ENCODE peak calls at places on chromosomes 1 and 21, in eight cellular contexts. One of them, this sample, is unnamed.

GRCh38 chr1:3819626-3820245 is 23.4 kb upstream of the LRRC47 start:
- DNase-seq in left cardiac atrium: no peak
- DNase-seq in caudate nucleus: no peak
- DNase-seq in effector CD4-positive, alpha-beta T cell: no peak
- DNase-seq in psoas muscle: no peak
- DNase-seq in stimulated activated CD4-positive, alpha-beta T cell treated with anti-CD3 and anti-CD28 coated beads, Interleukin-1b, Interleukin-23, amount 100 ng/mL, for 4 hours: no peak
- DNase-seq in stimulated activated CD8-positive, alpha-beta memory T cell treated with anti-CD3 and anti-CD28 coated beads, Interleukin-15, amount 100 ng/mL, for 4 hours: no peak
- DNase-seq in NCI-H1436 treated with DMSO at 0.1 percent for 48 hours: no peak
- DNase-seq in this sample: no peak

GRCh38 chr1:108814343-108815125 is 42.4 kb downstream of the AKNAD1 start:
- DNase-seq in left cardiac atrium: no peak
- DNase-seq in caudate nucleus: no peak
- DNase-seq in effector CD4-positive, alpha-beta T cell: no peak
- DNase-seq in psoas muscle: no peak
- DNase-seq in stimulated activated CD4-positive, alpha-beta T cell treated with anti-CD3 and anti-CD28 coated beads, Interleukin-1b, Interleukin-23, amount 100 ng/mL, for 4 hours: no peak
- DNase-seq in stimulated activated CD8-positive, alpha-beta memory T cell treated with anti-CD3 and anti-CD28 coated beads, Interleukin-15, amount 100 ng/mL, for 4 hours: no peak
- DNase-seq in NCI-H1436 treated with DMSO at 0.1 percent for 48 hours: no peak
- DNase-seq in this sample: no peak

GRCh38 chr21:37257526-37257966 is 9.6 kb downstream of the VPS26C start:
- DNase-seq in left cardiac atrium: peak
- DNase-seq in caudate nucleus: no peak
- DNase-seq in effector CD4-positive, alpha-beta T cell: no peak
- DNase-seq in psoas muscle: peak
- DNase-seq in stimulated activated CD4-positive, alpha-beta T cell treated with anti-CD3 and anti-CD28 coated beads, Interleukin-1b, Interleukin-23, amount 100 ng/mL, for 4 hours: no peak
- DNase-seq in stimulated activated CD8-positive, alpha-beta memory T cell treated with anti-CD3 and anti-CD28 coated beads, Interleukin-15, amount 100 ng/mL, for 4 hours: no peak
- DNase-seq in NCI-H1436 treated with DMSO at 0.1 percent for 48 hours: no peak
- DNase-seq in this sample: peak

GRCh38 chr1:147627435-147628110 is 42.8 kb downstream of the ACP6 start:
- DNase-seq in left cardiac atrium: peak
- DNase-seq in caudate nucleus: peak
- DNase-seq in effector CD4-positive, alpha-beta T cell: peak
- DNase-seq in psoas muscle: peak
- DNase-seq in stimulated activated CD4-positive, alpha-beta T cell treated with anti-CD3 and anti-CD28 coated beads, Interleukin-1b, Interleukin-23, amount 100 ng/mL, for 4 hours: peak
- DNase-seq in stimulated activated CD8-positive, alpha-beta memory T cell treated with anti-CD3 and anti-CD28 coated beads, Interleukin-15, amount 100 ng/mL, for 4 hours: no peak
- DNase-seq in NCI-H1436 treated with DMSO at 0.1 percent for 48 hours: no peak
- DNase-seq in this sample: peak

GRCh38 chr1:3393024-3393986 is 61.2 kb upstream of the ARHGEF16 start:
- DNase-seq in left cardiac atrium: peak
- DNase-seq in caudate nucleus: no peak
- DNase-seq in effector CD4-positive, alpha-beta T cell: no peak
- DNase-seq in psoas muscle: no peak
- DNase-seq in stimulated activated CD4-positive, alpha-beta T cell treated with anti-CD3 and anti-CD28 coated beads, Interleukin-1b, Interleukin-23, amount 100 ng/mL, for 4 hours: no peak
- DNase-seq in stimulated activated CD8-positive, alpha-beta memory T cell treated with anti-CD3 and anti-CD28 coated beads, Interleukin-15, amount 100 ng/mL, for 4 hours: no peak
- DNase-seq in NCI-H1436 treated with DMSO at 0.1 percent for 48 hours: no peak
- DNase-seq in this sample: no peak

GRCh38 chr1:1894354-1895049 is 3.6 kb upstream of the GNB1 start:
- DNase-seq in left cardiac atrium: peak
- DNase-seq in caudate nucleus: no peak
- DNase-seq in effector CD4-positive, alpha-beta T cell: no peak
- DNase-seq in psoas muscle: peak
- DNase-seq in stimulated activated CD4-positive, alpha-beta T cell treated with anti-CD3 and anti-CD28 coated beads, Interleukin-1b, Interleukin-23, amount 100 ng/mL, for 4 hours: no peak
- DNase-seq in stimulated activated CD8-positive, alpha-beta memory T cell treated with anti-CD3 and anti-CD28 coated beads, Interleukin-15, amount 100 ng/mL, for 4 hours: no peak
- DNase-seq in NCI-H1436 treated with DMSO at 0.1 percent for 48 hours: no peak
- DNase-seq in this sample: no peak

GRCh38 chr1:235938714-235939487 is 72.2 kb upstream of the LYST start:
- DNase-seq in left cardiac atrium: no peak
- DNase-seq in caudate nucleus: no peak
- DNase-seq in effector CD4-positive, alpha-beta T cell: no peak
- DNase-seq in psoas muscle: no peak
- DNase-seq in stimulated activated CD4-positive, alpha-beta T cell treated with anti-CD3 and anti-CD28 coated beads, Interleukin-1b, Interleukin-23, amount 100 ng/mL, for 4 hours: no peak
- DNase-seq in stimulated activated CD8-positive, alpha-beta memory T cell treated with anti-CD3 and anti-CD28 coated beads, Interleukin-15, amount 100 ng/mL, for 4 hours: no peak
- DNase-seq in NCI-H1436 treated with DMSO at 0.1 percent for 48 hours: no peak
- DNase-seq in this sample: no peak

GRCh38 chr1:109040627-109041613 is 982 bp downstream of the WDR47 start:
- DNase-seq in left cardiac atrium: peak
- DNase-seq in caudate nucleus: peak
- DNase-seq in effector CD4-positive, alpha-beta T cell: peak
- DNase-seq in psoas muscle: peak
- DNase-seq in stimulated activated CD4-positive, alpha-beta T cell treated with anti-CD3 and anti-CD28 coated beads, Interleukin-1b, Interleukin-23, amount 100 ng/mL, for 4 hours: no peak
- DNase-seq in stimulated activated CD8-positive, alpha-beta memory T cell treated with anti-CD3 and anti-CD28 coated beads, Interleukin-15, amount 100 ng/mL, for 4 hours: no peak
- DNase-seq in NCI-H1436 treated with DMSO at 0.1 percent for 48 hours: no peak
- DNase-seq in this sample: no peak

GRCh38 chr1:216183007-216183406 is 240.2 kb downstream of the USH2A start:
- DNase-seq in left cardiac atrium: no peak
- DNase-seq in caudate nucleus: no peak
- DNase-seq in effector CD4-positive, alpha-beta T cell: no peak
- DNase-seq in psoas muscle: no peak
- DNase-seq in stimulated activated CD4-positive, alpha-beta T cell treated with anti-CD3 and anti-CD28 coated beads, Interleukin-1b, Interleukin-23, amount 100 ng/mL, for 4 hours: no peak
- DNase-seq in stimulated activated CD8-positive, alpha-beta memory T cell treated with anti-CD3 and anti-CD28 coated beads, Interleukin-15, amount 100 ng/mL, for 4 hours: no peak
- DNase-seq in NCI-H1436 treated with DMSO at 0.1 percent for 48 hours: no peak
- DNase-seq in this sample: no peak

GRCh38 chr1:9112961-9113880 is 15.7 kb downstream of the GPR157 start:
- DNase-seq in left cardiac atrium: peak
- DNase-seq in caudate nucleus: no peak
- DNase-seq in effector CD4-positive, alpha-beta T cell: no peak
- DNase-seq in psoas muscle: peak
- DNase-seq in stimulated activated CD4-positive, alpha-beta T cell treated with anti-CD3 and anti-CD28 coated beads, Interleukin-1b, Interleukin-23, amount 100 ng/mL, for 4 hours: no peak
- DNase-seq in stimulated activated CD8-positive, alpha-beta memory T cell treated with anti-CD3 and anti-CD28 coated beads, Interleukin-15, amount 100 ng/mL, for 4 hours: no peak
- DNase-seq in NCI-H1436 treated with DMSO at 0.1 percent for 48 hours: no peak
- DNase-seq in this sample: no peak

GRCh38 chr1:201847150-201847549 is 18.2 kb downstream of the IPO9 start:
- DNase-seq in left cardiac atrium: no peak
- DNase-seq in caudate nucleus: no peak
- DNase-seq in effector CD4-positive, alpha-beta T cell: no peak
- DNase-seq in psoas muscle: no peak
- DNase-seq in stimulated activated CD4-positive, alpha-beta T cell treated with anti-CD3 and anti-CD28 coated beads, Interleukin-1b, Interleukin-23, amount 100 ng/mL, for 4 hours: no peak
- DNase-seq in stimulated activated CD8-positive, alpha-beta memory T cell treated with anti-CD3 and anti-CD28 coated beads, Interleukin-15, amount 100 ng/mL, for 4 hours: no peak
- DNase-seq in NCI-H1436 treated with DMSO at 0.1 percent for 48 hours: no peak
- DNase-seq in this sample: no peak

GRCh38 chr1:101002551-101002950 is 23.0 kb downstream of the DPH5 start:
- DNase-seq in left cardiac atrium: no peak
- DNase-seq in caudate nucleus: no peak
- DNase-seq in effector CD4-positive, alpha-beta T cell: no peak
- DNase-seq in psoas muscle: no peak
- DNase-seq in stimulated activated CD4-positive, alpha-beta T cell treated with anti-CD3 and anti-CD28 coated beads, Interleukin-1b, Interleukin-23, amount 100 ng/mL, for 4 hours: no peak
- DNase-seq in stimulated activated CD8-positive, alpha-beta memory T cell treated with anti-CD3 and anti-CD28 coated beads, Interleukin-15, amount 100 ng/mL, for 4 hours: no peak
- DNase-seq in NCI-H1436 treated with DMSO at 0.1 percent for 48 hours: no peak
- DNase-seq in this sample: no peak

GRCh38 chr1:210360852-210361477 is 32.3 kb downstream of the HHAT start:
- DNase-seq in left cardiac atrium: no peak
- DNase-seq in caudate nucleus: no peak
- DNase-seq in effector CD4-positive, alpha-beta T cell: no peak
- DNase-seq in psoas muscle: no peak
- DNase-seq in stimulated activated CD4-positive, alpha-beta T cell treated with anti-CD3 and anti-CD28 coated beads, Interleukin-1b, Interleukin-23, amount 100 ng/mL, for 4 hours: no peak
- DNase-seq in stimulated activated CD8-positive, alpha-beta memory T cell treated with anti-CD3 and anti-CD28 coated beads, Interleukin-15, amount 100 ng/mL, for 4 hours: no peak
- DNase-seq in NCI-H1436 treated with DMSO at 0.1 percent for 48 hours: no peak
- DNase-seq in this sample: no peak

GRCh38 chr1:68221001-68221970 is 11.0 kb downstream of the WLS start:
- DNase-seq in left cardiac atrium: no peak
- DNase-seq in caudate nucleus: no peak
- DNase-seq in effector CD4-positive, alpha-beta T cell: no peak
- DNase-seq in psoas muscle: no peak
- DNase-seq in stimulated activated CD4-positive, alpha-beta T cell treated with anti-CD3 and anti-CD28 coated beads, Interleukin-1b, Interleukin-23, amount 100 ng/mL, for 4 hours: no peak
- DNase-seq in stimulated activated CD8-positive, alpha-beta memory T cell treated with anti-CD3 and anti-CD28 coated beads, Interleukin-15, amount 100 ng/mL, for 4 hours: no peak
- DNase-seq in NCI-H1436 treated with DMSO at 0.1 percent for 48 hours: no peak
- DNase-seq in this sample: no peak

GRCh38 chr1:11072216-11072917 is 12.5 kb upstream of the SRM start:
- DNase-seq in left cardiac atrium: no peak
- DNase-seq in caudate nucleus: no peak
- DNase-seq in effector CD4-positive, alpha-beta T cell: no peak
- DNase-seq in psoas muscle: peak
- DNase-seq in stimulated activated CD4-positive, alpha-beta T cell treated with anti-CD3 and anti-CD28 coated beads, Interleukin-1b, Interleukin-23, amount 100 ng/mL, for 4 hours: no peak
- DNase-seq in stimulated activated CD8-positive, alpha-beta memory T cell treated with anti-CD3 and anti-CD28 coated beads, Interleukin-15, amount 100 ng/mL, for 4 hours: no peak
- DNase-seq in NCI-H1436 treated with DMSO at 0.1 percent for 48 hours: no peak
- DNase-seq in this sample: no peak

GRCh38 chr1:7768583-7768982 is 2.5 kb upstream of the VAMP3 start:
- DNase-seq in left cardiac atrium: no peak
- DNase-seq in caudate nucleus: no peak
- DNase-seq in effector CD4-positive, alpha-beta T cell: no peak
- DNase-seq in psoas muscle: no peak
- DNase-seq in stimulated activated CD4-positive, alpha-beta T cell treated with anti-CD3 and anti-CD28 coated beads, Interleukin-1b, Interleukin-23, amount 100 ng/mL, for 4 hours: no peak
- DNase-seq in stimulated activated CD8-positive, alpha-beta memory T cell treated with anti-CD3 and anti-CD28 coated beads, Interleukin-15, amount 100 ng/mL, for 4 hours: no peak
- DNase-seq in NCI-H1436 treated with DMSO at 0.1 percent for 48 hours: no peak
- DNase-seq in this sample: no peak

GRCh38 chr1:94037392-94038229 is 83.3 kb downstream of the ABCA4 start:
- DNase-seq in left cardiac atrium: no peak
- DNase-seq in caudate nucleus: no peak
- DNase-seq in effector CD4-positive, alpha-beta T cell: no peak
- DNase-seq in psoas muscle: no peak
- DNase-seq in stimulated activated CD4-positive, alpha-beta T cell treated with anti-CD3 and anti-CD28 coated beads, Interleukin-1b, Interleukin-23, amount 100 ng/mL, for 4 hours: no peak
- DNase-seq in stimulated activated CD8-positive, alpha-beta memory T cell treated with anti-CD3 and anti-CD28 coated beads, Interleukin-15, amount 100 ng/mL, for 4 hours: no peak
- DNase-seq in NCI-H1436 treated with DMSO at 0.1 percent for 48 hours: no peak
- DNase-seq in this sample: no peak

GRCh38 chr1:28830814-28831213 is 18.8 kb downstream of the OPRD1 start:
- DNase-seq in left cardiac atrium: no peak
- DNase-seq in caudate nucleus: no peak
- DNase-seq in effector CD4-positive, alpha-beta T cell: no peak
- DNase-seq in psoas muscle: no peak
- DNase-seq in stimulated activated CD4-positive, alpha-beta T cell treated with anti-CD3 and anti-CD28 coated beads, Interleukin-1b, Interleukin-23, amount 100 ng/mL, for 4 hours: no peak
- DNase-seq in stimulated activated CD8-positive, alpha-beta memory T cell treated with anti-CD3 and anti-CD28 coated beads, Interleukin-15, amount 100 ng/mL, for 4 hours: no peak
- DNase-seq in NCI-H1436 treated with DMSO at 0.1 percent for 48 hours: no peak
- DNase-seq in this sample: no peak

GRCh38 chr21:38170705-38171682 is 85.8 kb upstream of the KCNJ15 start:
- DNase-seq in left cardiac atrium: no peak
- DNase-seq in caudate nucleus: no peak
- DNase-seq in effector CD4-positive, alpha-beta T cell: no peak
- DNase-seq in psoas muscle: no peak
- DNase-seq in stimulated activated CD4-positive, alpha-beta T cell treated with anti-CD3 and anti-CD28 coated beads, Interleukin-1b, Interleukin-23, amount 100 ng/mL, for 4 hours: no peak
- DNase-seq in stimulated activated CD8-positive, alpha-beta memory T cell treated with anti-CD3 and anti-CD28 coated beads, Interleukin-15, amount 100 ng/mL, for 4 hours: no peak
- DNase-seq in NCI-H1436 treated with DMSO at 0.1 percent for 48 hours: no peak
- DNase-seq in this sample: no peak

GRCh38 chr1:174743654-174744561 is 255.8 kb upstream of the CACYBP start:
- DNase-seq in left cardiac atrium: no peak
- DNase-seq in caudate nucleus: no peak
- DNase-seq in effector CD4-positive, alpha-beta T cell: no peak
- DNase-seq in psoas muscle: no peak
- DNase-seq in stimulated activated CD4-positive, alpha-beta T cell treated with anti-CD3 and anti-CD28 coated beads, Interleukin-1b, Interleukin-23, amount 100 ng/mL, for 4 hours: no peak
- DNase-seq in stimulated activated CD8-positive, alpha-beta memory T cell treated with anti-CD3 and anti-CD28 coated beads, Interleukin-15, amount 100 ng/mL, for 4 hours: no peak
- DNase-seq in NCI-H1436 treated with DMSO at 0.1 percent for 48 hours: no peak
- DNase-seq in this sample: peak

GRCh38 chr1:27009601-27010197 is 3.0 kb downstream of the TENT5B start:
- DNase-seq in left cardiac atrium: peak
- DNase-seq in caudate nucleus: no peak
- DNase-seq in effector CD4-positive, alpha-beta T cell: no peak
- DNase-seq in psoas muscle: no peak
- DNase-seq in stimulated activated CD4-positive, alpha-beta T cell treated with anti-CD3 and anti-CD28 coated beads, Interleukin-1b, Interleukin-23, amount 100 ng/mL, for 4 hours: no peak
- DNase-seq in stimulated activated CD8-positive, alpha-beta memory T cell treated with anti-CD3 and anti-CD28 coated beads, Interleukin-15, amount 100 ng/mL, for 4 hours: no peak
- DNase-seq in NCI-H1436 treated with DMSO at 0.1 percent for 48 hours: no peak
- DNase-seq in this sample: no peak

GRCh38 chr1:196105901-196106300 is 502.3 kb downstream of the KCNT2 start:
- DNase-seq in left cardiac atrium: no peak
- DNase-seq in caudate nucleus: no peak
- DNase-seq in effector CD4-positive, alpha-beta T cell: no peak
- DNase-seq in psoas muscle: no peak
- DNase-seq in stimulated activated CD4-positive, alpha-beta T cell treated with anti-CD3 and anti-CD28 coated beads, Interleukin-1b, Interleukin-23, amount 100 ng/mL, for 4 hours: no peak
- DNase-seq in stimulated activated CD8-positive, alpha-beta memory T cell treated with anti-CD3 and anti-CD28 coated beads, Interleukin-15, amount 100 ng/mL, for 4 hours: no peak
- DNase-seq in NCI-H1436 treated with DMSO at 0.1 percent for 48 hours: no peak
- DNase-seq in this sample: no peak

GRCh38 chr1:209823143-209824041 is 4.4 kb upstream of the UTP25 start:
- DNase-seq in left cardiac atrium: no peak
- DNase-seq in caudate nucleus: no peak
- DNase-seq in effector CD4-positive, alpha-beta T cell: no peak
- DNase-seq in psoas muscle: no peak
- DNase-seq in stimulated activated CD4-positive, alpha-beta T cell treated with anti-CD3 and anti-CD28 coated beads, Interleukin-1b, Interleukin-23, amount 100 ng/mL, for 4 hours: no peak
- DNase-seq in stimulated activated CD8-positive, alpha-beta memory T cell treated with anti-CD3 and anti-CD28 coated beads, Interleukin-15, amount 100 ng/mL, for 4 hours: no peak
- DNase-seq in NCI-H1436 treated with DMSO at 0.1 percent for 48 hours: no peak
- DNase-seq in this sample: peak

GRCh38 chr1:227891223-227891954 is 56.3 kb downstream of the WNT9A start:
- DNase-seq in left cardiac atrium: no peak
- DNase-seq in caudate nucleus: no peak
- DNase-seq in effector CD4-positive, alpha-beta T cell: no peak
- DNase-seq in psoas muscle: peak
- DNase-seq in stimulated activated CD4-positive, alpha-beta T cell treated with anti-CD3 and anti-CD28 coated beads, Interleukin-1b, Interleukin-23, amount 100 ng/mL, for 4 hours: no peak
- DNase-seq in stimulated activated CD8-positive, alpha-beta memory T cell treated with anti-CD3 and anti-CD28 coated beads, Interleukin-15, amount 100 ng/mL, for 4 hours: no peak
- DNase-seq in NCI-H1436 treated with DMSO at 0.1 percent for 48 hours: no peak
- DNase-seq in this sample: no peak

GRCh38 chr21:46111857-46112730 is 14.2 kb downstream of the COL6A2 start:
- DNase-seq in left cardiac atrium: peak
- DNase-seq in caudate nucleus: no peak
- DNase-seq in effector CD4-positive, alpha-beta T cell: no peak
- DNase-seq in psoas muscle: peak
- DNase-seq in stimulated activated CD4-positive, alpha-beta T cell treated with anti-CD3 and anti-CD28 coated beads, Interleukin-1b, Interleukin-23, amount 100 ng/mL, for 4 hours: no peak
- DNase-seq in stimulated activated CD8-positive, alpha-beta memory T cell treated with anti-CD3 and anti-CD28 coated beads, Interleukin-15, amount 100 ng/mL, for 4 hours: no peak
- DNase-seq in NCI-H1436 treated with DMSO at 0.1 percent for 48 hours: no peak
- DNase-seq in this sample: no peak

GRCh38 chr21:23725576-23725975 is 1881.7 kb downstream of the MRPL39 start:
- DNase-seq in left cardiac atrium: no peak
- DNase-seq in caudate nucleus: no peak
- DNase-seq in effector CD4-positive, alpha-beta T cell: no peak
- DNase-seq in psoas muscle: no peak
- DNase-seq in stimulated activated CD4-positive, alpha-beta T cell treated with anti-CD3 and anti-CD28 coated beads, Interleukin-1b, Interleukin-23, amount 100 ng/mL, for 4 hours: no peak
- DNase-seq in stimulated activated CD8-positive, alpha-beta memory T cell treated with anti-CD3 and anti-CD28 coated beads, Interleukin-15, amount 100 ng/mL, for 4 hours: no peak
- DNase-seq in NCI-H1436 treated with DMSO at 0.1 percent for 48 hours: no peak
- DNase-seq in this sample: no peak

GRCh38 chr1:57623039-57623790 is 199.4 kb upstream of the DAB1 start:
- DNase-seq in left cardiac atrium: peak
- DNase-seq in caudate nucleus: no peak
- DNase-seq in effector CD4-positive, alpha-beta T cell: no peak
- DNase-seq in psoas muscle: no peak
- DNase-seq in stimulated activated CD4-positive, alpha-beta T cell treated with anti-CD3 and anti-CD28 coated beads, Interleukin-1b, Interleukin-23, amount 100 ng/mL, for 4 hours: no peak
- DNase-seq in stimulated activated CD8-positive, alpha-beta memory T cell treated with anti-CD3 and anti-CD28 coated beads, Interleukin-15, amount 100 ng/mL, for 4 hours: no peak
- DNase-seq in NCI-H1436 treated with DMSO at 0.1 percent for 48 hours: no peak
- DNase-seq in this sample: no peak

GRCh38 chr1:6128276-6129081 is 51.6 kb downstream of the CHD5 start:
- DNase-seq in left cardiac atrium: peak
- DNase-seq in caudate nucleus: no peak
- DNase-seq in effector CD4-positive, alpha-beta T cell: no peak
- DNase-seq in psoas muscle: peak
- DNase-seq in stimulated activated CD4-positive, alpha-beta T cell treated with anti-CD3 and anti-CD28 coated beads, Interleukin-1b, Interleukin-23, amount 100 ng/mL, for 4 hours: no peak
- DNase-seq in stimulated activated CD8-positive, alpha-beta memory T cell treated with anti-CD3 and anti-CD28 coated beads, Interleukin-15, amount 100 ng/mL, for 4 hours: no peak
- DNase-seq in NCI-H1436 treated with DMSO at 0.1 percent for 48 hours: no peak
- DNase-seq in this sample: no peak

GRCh38 chr1:125066385-125066784 is 3881.6 kb downstream of the SRGAP2C start:
- DNase-seq in left cardiac atrium: no peak
- DNase-seq in caudate nucleus: no peak
- DNase-seq in effector CD4-positive, alpha-beta T cell: no peak
- DNase-seq in psoas muscle: peak
- DNase-seq in stimulated activated CD4-positive, alpha-beta T cell treated with anti-CD3 and anti-CD28 coated beads, Interleukin-1b, Interleukin-23, amount 100 ng/mL, for 4 hours: no peak
- DNase-seq in stimulated activated CD8-positive, alpha-beta memory T cell treated with anti-CD3 and anti-CD28 coated beads, Interleukin-15, amount 100 ng/mL, for 4 hours: no peak
- DNase-seq in NCI-H1436 treated with DMSO at 0.1 percent for 48 hours: no peak
- DNase-seq in this sample: no peak

GRCh38 chr1:221337106-221337505 is 404.8 kb downstream of the DUSP10 start:
- DNase-seq in left cardiac atrium: no peak
- DNase-seq in caudate nucleus: no peak
- DNase-seq in effector CD4-positive, alpha-beta T cell: no peak
- DNase-seq in psoas muscle: no peak
- DNase-seq in stimulated activated CD4-positive, alpha-beta T cell treated with anti-CD3 and anti-CD28 coated beads, Interleukin-1b, Interleukin-23, amount 100 ng/mL, for 4 hours: no peak
- DNase-seq in stimulated activated CD8-positive, alpha-beta memory T cell treated with anti-CD3 and anti-CD28 coated beads, Interleukin-15, amount 100 ng/mL, for 4 hours: no peak
- DNase-seq in NCI-H1436 treated with DMSO at 0.1 percent for 48 hours: no peak
- DNase-seq in this sample: no peak

GRCh38 chr1:226443033-226443432 is 35.1 kb upstream of the PARP1 start:
- DNase-seq in left cardiac atrium: no peak
- DNase-seq in caudate nucleus: no peak
- DNase-seq in effector CD4-positive, alpha-beta T cell: no peak
- DNase-seq in psoas muscle: no peak
- DNase-seq in stimulated activated CD4-positive, alpha-beta T cell treated with anti-CD3 and anti-CD28 coated beads, Interleukin-1b, Interleukin-23, amount 100 ng/mL, for 4 hours: no peak
- DNase-seq in stimulated activated CD8-positive, alpha-beta memory T cell treated with anti-CD3 and anti-CD28 coated beads, Interleukin-15, amount 100 ng/mL, for 4 hours: no peak
- DNase-seq in NCI-H1436 treated with DMSO at 0.1 percent for 48 hours: no peak
- DNase-seq in this sample: no peak

GRCh38 chr1:169595764-169596711 is 9.8 kb upstream of the F5 start:
- DNase-seq in left cardiac atrium: no peak
- DNase-seq in caudate nucleus: no peak
- DNase-seq in effector CD4-positive, alpha-beta T cell: no peak
- DNase-seq in psoas muscle: no peak
- DNase-seq in stimulated activated CD4-positive, alpha-beta T cell treated with anti-CD3 and anti-CD28 coated beads, Interleukin-1b, Interleukin-23, amount 100 ng/mL, for 4 hours: no peak
- DNase-seq in stimulated activated CD8-positive, alpha-beta memory T cell treated with anti-CD3 and anti-CD28 coated beads, Interleukin-15, amount 100 ng/mL, for 4 hours: no peak
- DNase-seq in NCI-H1436 treated with DMSO at 0.1 percent for 48 hours: no peak
- DNase-seq in this sample: no peak

GRCh38 chr1:226700861-226701260 is 38.2 kb downstream of the ITPKB start:
- DNase-seq in left cardiac atrium: no peak
- DNase-seq in caudate nucleus: no peak
- DNase-seq in effector CD4-positive, alpha-beta T cell: no peak
- DNase-seq in psoas muscle: no peak
- DNase-seq in stimulated activated CD4-positive, alpha-beta T cell treated with anti-CD3 and anti-CD28 coated beads, Interleukin-1b, Interleukin-23, amount 100 ng/mL, for 4 hours: no peak
- DNase-seq in stimulated activated CD8-positive, alpha-beta memory T cell treated with anti-CD3 and anti-CD28 coated beads, Interleukin-15, amount 100 ng/mL, for 4 hours: no peak
- DNase-seq in NCI-H1436 treated with DMSO at 0.1 percent for 48 hours: no peak
- DNase-seq in this sample: no peak

GRCh38 chr1:205493241-205494085 is 11.0 kb upstream of the CDK18 start:
- DNase-seq in left cardiac atrium: peak
- DNase-seq in caudate nucleus: no peak
- DNase-seq in effector CD4-positive, alpha-beta T cell: no peak
- DNase-seq in psoas muscle: no peak
- DNase-seq in stimulated activated CD4-positive, alpha-beta T cell treated with anti-CD3 and anti-CD28 coated beads, Interleukin-1b, Interleukin-23, amount 100 ng/mL, for 4 hours: no peak
- DNase-seq in stimulated activated CD8-positive, alpha-beta memory T cell treated with anti-CD3 and anti-CD28 coated beads, Interleukin-15, amount 100 ng/mL, for 4 hours: no peak
- DNase-seq in NCI-H1436 treated with DMSO at 0.1 percent for 48 hours: no peak
- DNase-seq in this sample: no peak

This sample was measured in SW 1271.